ENCODE peak calls at places on chromosomes 13 and 19, in seven cellular contexts. X is EL; C is AG08396; A is fibroblast of the aortic adventitia; T is activated naive CD4-positive, alpha-beta T cell treated with anti-CD3 and anti-CD28 coated beads for 36 hours; G is SK-MEL-5; P is CD8-positive, alpha-beta memory T cell. K is an unnamed sample.

GRCh38 chr19:7862413-7862951 is 11.7 kb downstream of the PRR36 start:
- DNase-seq in P (peak), C (peak), G (no peak), A (no peak), X (no peak), T (peak), K (peak)

GRCh38 chr19:883661-884211 is 9.3 kb downstream of the MED16 start:
- DNase-seq in T (no peak), C (no peak), A (no peak), G (no peak), P (no peak), X (no peak), K (no peak)

GRCh38 chr13:49908637-49909036 is 27.5 kb downstream of the SPRYD7 start:
- DNase-seq in X (no peak), P (no peak), T (no peak), C (no peak), A (no peak), G (peak), K (no peak)

GRCh38 chr19:14686411-14686810 is 3.4 kb upstream of the ZNF333 start:
- DNase-seq in P (no peak), C (no peak), X (no peak), G (peak), T (peak), A (peak), K (no peak)

GRCh38 chr19:39297931-39298634 is 1.9 kb downstream of the IFNL1 start:
- DNase-seq in A (no peak), C (no peak), T (peak), G (no peak), X (no peak), P (peak), K (peak)

GRCh38 chr13:30153871-30154426 is 153.4 kb downstream of the KATNAL1 start:
- DNase-seq in X (peak), C (peak), A (no peak), P (no peak), G (no peak), T (no peak), K (no peak)

GRCh38 chr19:13002389-13002898 is 7.2 kb downstream of the NFIX start:
- DNase-seq in G (no peak), A (no peak), X (no peak), C (no peak), P (no peak), T (no peak), K (no peak)

GRCh38 chr13:68056816-68057710 is 826.9 kb upstream of the PCDH9 start:
- DNase-seq in A (no peak), C (no peak), G (no peak), T (no peak), P (no peak), X (no peak), K (no peak)

GRCh38 chr13:99655351-99656091 is 154.2 kb downstream of the TM9SF2 start:
- DNase-seq in A (peak), T (peak), G (no peak), P (no peak), X (peak), C (no peak), K (no peak)

GRCh38 chr19:16804176-16804575 is 25.0 kb upstream of the SIN3B start:
- DNase-seq in C (no peak), A (no peak), X (no peak), P (no peak), T (no peak), G (no peak), K (no peak)

GRCh38 chr13:20945952-20946383 is 43.4 kb upstream of the XPO4 start:
- DNase-seq in G (no peak), X (no peak), C (no peak), P (no peak), T (peak), A (no peak), K (no peak)

GRCh38 chr19:12035220-12036172 is at the start of gene ZNF433:
- DNase-seq in G (peak), A (peak), C (peak), X (peak), T (peak), P (peak), K (peak)

GRCh38 chr19:17347361-17347760 is 10.0 kb downstream of the GTPBP3 start:
- DNase-seq in A (peak), X (no peak), P (no peak), T (no peak), G (no peak), C (no peak), K (no peak)

GRCh38 chr19:4567584-4568071 is 8.1 kb upstream of the SEMA6B start:
- DNase-seq in P (peak), T (peak), A (peak), G (peak), X (peak), C (peak), K (no peak)

GRCh38 chr19:41792513-41793413 is 3.6 kb upstream of the CEACAM3 start:
- DNase-seq in G (peak), X (peak), P (peak), A (peak), C (peak), T (peak), K (no peak)

GRCh38 chr13:65660696-65661095 is 1569.4 kb downstream of the PCDH9 start:
- DNase-seq in X (no peak), G (no peak), C (no peak), T (no peak), P (no peak), A (no peak), K (no peak)

GRCh38 chr19:1843646-1844394 is 4.5 kb downstream of the REXO1 start:
- DNase-seq in G (no peak), T (no peak), X (no peak), A (no peak), C (no peak), P (no peak), K (no peak)

GRCh38 chr19:964116-964520 is 20.0 kb upstream of the WDR18 start:
- DNase-seq in T (no peak), C (no peak), G (no peak), X (no peak), A (no peak), P (no peak), K (no peak)

GRCh38 chr19:406999-407491 is 1.9 kb downstream of the C2CD4C start:
- DNase-seq in G (no peak), T (no peak), P (no peak), X (no peak), C (no peak), A (no peak), K (peak)

GRCh38 chr19:56253737-56254136 is 18.8 kb upstream of the EDDM13 start:
- DNase-seq in X (peak), T (no peak), G (peak), A (peak), C (peak), P (peak), K (no peak)

GRCh38 chr19:57708641-57709354 is at the start of gene ZNF154:
- DNase-seq in T (peak), A (peak), G (no peak), X (no peak), P (peak), C (peak), K (no peak)

GRCh38 chr19:54893406-54893805 is 12.5 kb upstream of the NCR1 start:
- DNase-seq in G (no peak), P (no peak), C (no peak), T (no peak), A (no peak), X (no peak), K (no peak)

GRCh38 chr13:98890186-98890585 is 87.7 kb downstream of the DOCK9 start:
- DNase-seq in T (peak), G (peak), P (no peak), C (peak), X (peak), A (peak), K (no peak)

GRCh38 chr19:17615889-17616685 is 60.6 kb downstream of the COLGALT1 start:
- DNase-seq in P (no peak), X (no peak), T (no peak), G (no peak), A (no peak), C (no peak), K (no peak)

GRCh38 chr13:29284726-29285125 is 310.8 kb downstream of the SLC7A1 start:
- DNase-seq in G (peak), A (no peak), X (no peak), T (no peak), P (no peak), C (no peak), K (no peak)

GRCh38 chr13:31116224-31116623 is 45.5 kb downstream of the HSPH1 start:
- DNase-seq in A (no peak), G (no peak), C (no peak), X (no peak), T (no peak), P (no peak), K (no peak)

GRCh38 chr19:6779204-6779603 is 6.7 kb downstream of the VAV1 start:
- DNase-seq in G (no peak), X (no peak), T (peak), C (no peak), A (no peak), P (no peak), K (no peak)

GRCh38 chr19:58001895-58002369 is 688 bp downstream of the ZNF606 start:
- DNase-seq in C (peak), T (peak), G (no peak), X (no peak), P (no peak), A (peak), K (no peak)

GRCh38 chr19:1469936-1470863 is 8.8 kb downstream of the C19orf25 start:
- DNase-seq in A (no peak), C (peak), P (peak), G (no peak), T (peak), X (peak), K (no peak)

GRCh38 chr19:45168767-45169351 is 8.1 kb upstream of the NKPD1 start:
- DNase-seq in T (no peak), A (no peak), G (no peak), X (no peak), P (no peak), C (no peak), K (no peak)

GRCh38 chr19:43901395-43902390 is 33.4 kb downstream of the ZNF45 start:
- DNase-seq in A (peak), C (peak), X (peak), T (peak), P (peak), G (peak), K (peak)